ENCODE peak calls at places on chromosomes 12 and 14, in nine cellular contexts. Q, Z, K, S, T, R, W, P and D are unnamed samples. For H3K4me1, the result is how much of the 10 kb centered on the place peaks cover.

GRCh38 chr14:51014625-51015024 is 70.3 kb upstream of the PYGL start:
- DNase-seq in Q (no peak), Z (peak), K (no peak), S (no peak), T (no peak), R (no peak), W (no peak), P (no peak), D (no peak)

GRCh38 chr12:30975581-30975980 is 49.0 kb downstream of the TSPAN11 start:
- DNase-seq in Q (no peak), Z (peak), K (no peak), S (no peak), T (no peak), R (no peak), W (no peak), P (no peak), D (no peak)

GRCh38 chr12:121388421-121388981 is 11.4 kb upstream of the RNF34 start:
- DNase-seq in Q (no peak), Z (peak), K (no peak), S (no peak), T (no peak), R (no peak), W (peak), P (no peak), D (no peak)

GRCh38 chr12:18578191-18578590 is 159.6 kb downstream of the PLCZ1 start:
- DNase-seq in Q (no peak), Z (peak), K (no peak), S (no peak), T (no peak), R (no peak), W (no peak), P (no peak), D (no peak)

GRCh38 chr12:6684609-6685008 is 4.6 kb downstream of the ZNF384 start:
- DNase-seq in Q (no peak), Z (peak), K (peak), S (peak), T (no peak), R (no peak), W (peak), P (peak), D (peak)

GRCh38 chr12:69401940-69402339 is 42.4 kb downstream of the YEATS4 start:
- DNase-seq in Q (no peak), Z (no peak), K (no peak), S (no peak), T (no peak), R (no peak), W (no peak), P (no peak), D (no peak)

GRCh38 chr12:101038289-101038871 is 171.7 kb downstream of the SLC5A8 start:
- DNase-seq in Q (no peak), Z (no peak), K (no peak), S (no peak), T (no peak), R (no peak), W (no peak), P (no peak), D (no peak)

GRCh38 chr12:52942914-52943207 is 6.1 kb upstream of the KRT18 start:
- DNase-seq in Q (no peak), Z (no peak), K (no peak), S (peak), T (no peak), R (no peak), W (no peak), P (no peak), D (no peak)

GRCh38 chr12:101243074-101243473 is 33.0 kb upstream of the SLC5A8 start:
- DNase-seq in Q (no peak), Z (no peak), K (no peak), S (no peak), T (no peak), R (no peak), W (no peak), P (no peak), D (no peak)

GRCh38 chr12:73361156-73361866 is 1089.1 kb downstream of the TRHDE start:
- DNase-seq in Q (no peak), Z (no peak), K (no peak), S (no peak), T (no peak), R (no peak), W (no peak), P (no peak), D (no peak)

GRCh38 chr14:22614240-22614799 is 16.2 kb downstream of the ABHD4 start:
- DNase-seq in Q (no peak), Z (peak), K (no peak), S (peak), T (peak), R (no peak), W (peak), P (peak), D (no peak)

GRCh38 chr12:7959278-7960063 is 23.5 kb upstream of the SLC2A3 start:
- DNase-seq in Q (no peak), Z (peak), K (peak), S (peak), T (no peak), R (no peak), W (no peak), P (peak), D (no peak)

GRCh38 chr14:92581966-92582566 is 68.5 kb downstream of the RIN3 start:
- DNase-seq in Q (no peak), Z (no peak), K (no peak), S (no peak), T (no peak), R (no peak), W (no peak), P (no peak), D (no peak)

GRCh38 chr12:73308079-73308478 is 1035.9 kb downstream of the TRHDE start:
- DNase-seq in Q (no peak), Z (no peak), K (no peak), S (no peak), T (no peak), R (no peak), W (no peak), P (no peak), D (no peak)

GRCh38 chr12:54054442-54055332 is 1.1 kb downstream of the HOXC4 start:
- DNase-seq in Q (no peak), Z (no peak), K (no peak), S (no peak), T (no peak), R (no peak), W (no peak), P (no peak), D (no peak)

GRCh38 chr12:54053625-54054441 is at the start of gene HOXC4:
- DNase-seq in Q (no peak), Z (no peak), K (no peak), S (no peak), T (no peak), R (no peak), W (peak), P (no peak), D (peak)

GRCh38 chr12:54051081-54051912 is 2.3 kb upstream of the HOXC4 start:
- DNase-seq in Q (no peak), Z (no peak), K (no peak), S (no peak), T (no peak), R (no peak), W (no peak), P (no peak), D (no peak)

GRCh38 chr12:54051916-54052744 is 1.5 kb upstream of the HOXC4 start:
- DNase-seq in Q (no peak), Z (peak), K (no peak), S (no peak), T (no peak), R (peak), W (no peak), P (peak), D (no peak)

DNA sequence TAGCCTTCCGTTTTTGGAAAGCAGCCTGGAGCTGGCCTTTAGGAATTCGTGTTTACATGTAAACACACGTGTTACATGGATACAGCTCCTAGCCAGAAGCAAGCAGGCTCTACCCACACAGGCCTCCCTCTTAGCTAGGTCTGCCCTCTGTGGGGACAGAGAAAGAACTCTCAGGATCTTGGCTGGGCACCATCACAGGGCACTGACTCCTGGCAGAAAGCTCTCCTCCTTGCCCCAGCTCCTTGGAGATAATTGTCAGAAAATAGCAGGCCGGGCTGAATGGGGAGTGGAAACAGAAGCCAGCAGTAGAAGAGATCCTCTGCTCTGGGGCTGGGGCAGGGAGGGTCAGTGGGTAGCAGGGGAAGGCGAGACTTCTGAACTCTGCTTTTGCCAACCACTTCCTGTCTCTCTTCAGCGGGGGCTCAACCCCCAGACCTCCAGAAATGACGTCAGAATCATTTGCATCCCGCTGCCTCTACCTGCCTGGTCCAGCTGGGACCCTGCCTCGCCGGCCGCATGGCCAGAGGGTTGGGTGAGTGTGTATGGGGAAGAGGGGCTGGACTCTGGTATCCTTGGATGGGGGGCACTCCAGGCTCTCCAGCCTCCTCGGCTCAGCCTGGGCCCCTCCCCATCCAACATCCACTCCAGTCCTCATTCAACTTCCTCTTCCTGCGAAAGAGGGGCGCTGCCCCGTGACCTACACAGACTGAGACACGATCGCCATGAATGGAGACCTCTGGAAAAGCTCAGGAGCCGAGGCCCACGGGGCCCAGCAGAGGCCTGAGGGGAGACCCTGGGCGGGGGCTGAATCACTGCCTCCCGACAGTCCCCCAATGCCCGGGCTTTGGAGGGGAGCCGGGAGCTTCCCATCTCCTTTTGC is 650 bp upstream of the HOXC4 start:
- DNase-seq in Q (no peak), Z (no peak), K (peak), S (no peak), T (no peak), R (no peak), W (no peak), P (peak), D (no peak)
- H3K4me1 ChIP-seq in Q (under half), Z (under half), K (under half), S (under half), T (under half), R (under half), W (under half), P (under half), D (under half)

GRCh38 chr12:103505371-103506236 is 9.8 kb upstream of the C12orf42 start:
- DNase-seq in Q (no peak), Z (peak), K (no peak), S (no peak), T (no peak), R (no peak), W (no peak), P (no peak), D (no peak)
- H3K27ac ChIP-seq in Q (no peak), Z (peak), K (no peak), S (no peak), T (no peak), R (no peak), W (no peak), P (no peak), D (no peak)

GRCh38 chr12:96881608-96882007 is 25.4 kb upstream of the NEDD1 start:
- DNase-seq in Q (no peak), Z (no peak), K (no peak), S (no peak), T (no peak), R (no peak), W (no peak), P (no peak), D (no peak)

GRCh38 chr12:96880220-96880619 is 26.8 kb upstream of the NEDD1 start:
- DNase-seq in Q (no peak), Z (no peak), K (no peak), S (no peak), T (no peak), R (no peak), W (no peak), P (no peak), D (no peak)

GRCh38 chr12:96879301-96879700 is 27.8 kb upstream of the NEDD1 start:
- DNase-seq in Q (no peak), Z (no peak), K (no peak), S (no peak), T (no peak), R (no peak), W (no peak), P (no peak), D (no peak)

GRCh38 chr12:96883571-96883970 is 23.5 kb upstream of the NEDD1 start:
- DNase-seq in Q (no peak), Z (peak), K (no peak), S (no peak), T (no peak), R (no peak), W (no peak), P (no peak), D (no peak)

DNA sequence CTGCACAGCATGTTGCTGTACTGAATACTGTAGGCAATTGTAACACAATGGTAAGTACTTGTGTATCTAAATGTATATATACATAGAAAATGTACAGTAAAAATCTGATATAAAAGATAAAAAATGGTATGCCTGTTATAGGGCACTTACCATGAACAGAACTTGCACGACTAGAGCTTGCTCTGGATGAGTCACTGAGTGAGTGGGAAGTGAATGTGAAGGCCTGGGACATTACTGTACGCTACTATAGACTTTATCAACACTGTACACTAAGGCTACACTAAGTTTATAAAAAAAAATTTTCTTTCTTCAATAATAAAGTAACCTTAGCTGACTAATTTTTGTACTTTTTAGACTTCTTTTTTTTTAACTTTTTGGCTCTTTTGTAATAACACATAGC is 24.2 kb upstream of the NEDD1 start:
- DNase-seq in Q (no peak), Z (peak), K (no peak), S (no peak), T (no peak), R (no peak), W (no peak), P (no peak), D (no peak)
- H3K4me1 ChIP-seq in Q (under half), Z (under half), K (under half), S (under half), T (under half), R (under half), W (under half), P (under half), D (under half)

GRCh38 chr12:124496584-124496983 is 70.8 kb downstream of the NCOR2 start:
- DNase-seq in Q (peak), Z (peak), K (no peak), S (no peak), T (no peak), R (no peak), W (peak), P (no peak), D (no peak)
- H3K27ac ChIP-seq in Q (no peak), Z (no peak), K (no peak), S (no peak), T (no peak), R (no peak), W (peak), P (no peak), D (no peak)

DNA sequence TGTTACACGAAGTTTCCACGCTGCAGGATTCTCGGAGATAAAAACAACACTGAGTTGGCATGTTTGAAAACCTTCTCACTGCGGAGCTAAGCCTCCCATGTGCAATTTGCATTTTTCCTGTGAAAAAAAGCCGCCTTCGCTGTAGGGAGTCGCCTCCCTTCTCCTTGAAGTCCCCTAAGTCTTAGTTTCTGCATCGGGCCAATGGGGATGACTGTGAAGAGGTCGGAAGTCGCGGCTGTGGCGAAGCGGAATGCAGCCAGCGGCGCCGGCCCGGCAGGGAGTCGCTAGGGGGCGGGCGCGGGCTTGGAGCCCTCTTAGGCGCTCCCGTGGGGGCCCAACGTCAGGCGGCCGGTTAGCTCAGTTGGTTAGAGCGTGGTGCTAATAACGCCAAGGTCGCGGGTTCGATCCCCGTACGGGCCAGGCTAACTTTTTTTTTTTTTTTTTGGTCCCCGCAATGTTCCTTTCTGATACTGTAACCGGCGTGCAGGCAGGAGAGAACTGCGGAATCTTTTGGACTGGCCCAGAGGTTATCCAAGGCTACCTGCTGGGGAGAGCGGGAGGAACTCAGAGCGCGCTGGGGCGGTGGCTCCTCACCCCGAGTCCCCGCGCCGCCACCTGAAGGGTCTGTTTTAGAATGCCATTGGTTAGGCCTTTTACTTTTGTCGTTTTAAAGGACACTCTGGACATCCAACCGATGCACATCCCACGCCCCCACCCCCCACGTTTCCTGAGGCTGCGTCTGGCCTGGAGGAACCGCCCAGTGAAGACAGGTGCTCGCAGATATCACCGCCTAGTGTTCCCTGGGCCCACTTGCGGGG is 2.6 kb upstream of the ZNF839 start:
- DNase-seq in Q (peak), Z (peak), K (peak), S (peak), T (peak), R (peak), W (peak), P (peak), D (peak)
- H3K4me1 ChIP-seq in Q (under half), Z (half or more), K (half or more), S (under half), T (under half), R (under half), W (under half), P (under half), D (under half)

GRCh38 chr14:105588236-105588860 is 62.0 kb downstream of the TMEM121 start:
- DNase-seq in Q (peak), Z (no peak), K (no peak), S (no peak), T (no peak), R (no peak), W (no peak), P (no peak), D (no peak)

GRCh38 chr14:105591052-105591451 is 64.7 kb downstream of the TMEM121 start:
- DNase-seq in Q (no peak), Z (no peak), K (no peak), S (no peak), T (no peak), R (no peak), W (no peak), P (no peak), D (no peak)

DNA sequence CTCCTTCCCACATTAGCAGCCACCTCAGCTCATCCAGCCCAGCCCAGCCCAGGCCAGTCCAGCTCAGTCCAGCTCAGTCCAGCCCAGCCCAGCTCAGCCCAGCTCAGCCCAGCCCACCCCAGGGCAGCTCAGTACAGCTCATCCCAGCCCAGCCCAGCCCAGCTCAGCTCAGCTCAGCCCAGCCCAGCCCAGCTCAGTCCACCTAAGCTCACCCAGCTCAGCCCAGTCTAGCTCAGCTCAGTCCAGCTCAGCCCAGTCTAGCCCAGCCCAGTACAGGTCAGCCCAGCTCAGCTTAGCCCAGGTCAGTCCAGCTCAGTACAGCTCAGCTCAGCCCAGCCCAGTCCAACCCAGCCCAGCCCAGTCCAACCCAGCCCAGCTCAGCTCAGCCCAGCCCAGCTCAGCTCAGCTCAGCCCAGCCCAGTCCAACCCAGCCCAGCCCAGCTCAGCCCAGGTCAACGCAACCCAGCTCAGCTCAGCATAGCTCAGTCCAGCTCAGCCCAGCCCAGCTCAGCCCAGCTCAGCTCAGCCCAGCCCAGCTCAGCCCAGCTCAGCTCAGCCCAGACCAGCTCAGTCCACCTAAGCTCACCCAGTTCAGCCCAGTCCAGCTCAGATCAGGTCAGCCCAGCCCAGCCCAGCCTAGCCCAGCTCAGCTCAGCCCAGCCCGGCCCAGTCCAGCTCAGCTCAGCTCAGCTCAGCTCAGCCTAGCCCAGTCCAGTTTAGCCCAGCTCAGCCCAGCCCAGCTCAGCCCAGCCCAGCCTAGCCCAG is 63.0 kb downstream of the TMEM121 start:
- DNase-seq in Q (no peak), Z (no peak), K (no peak), S (no peak), T (peak), R (no peak), W (no peak), P (no peak), D (no peak)
- H3K27ac ChIP-seq in Q (no peak), Z (no peak), K (no peak), S (no peak), T (no peak), R (no peak), W (no peak), P (no peak), D (no peak)

GRCh38 chr12:59044791-59045190 is 124.5 kb upstream of the LRIG3 start:
- DNase-seq in Q (no peak), Z (no peak), K (no peak), S (no peak), T (no peak), R (no peak), W (no peak), P (no peak), D (no peak)
- H3K4me1 ChIP-seq in Q (under half), Z (under half), K (under half), S (under half), T (under half), R (under half), W (under half), P (under half), D (under half)